ENCODE peak calls at places on chromosomes 13 and 19, in eight cellular contexts. G is A549, A is PC-3, L is neural progenitor cell, E is lung, P is right lobe of liver, D is cardiac muscle cell, X is esophagus squamous epithelium. F is an unnamed sample.

GRCh38 chr13:94210826-94211225 is 268.7 kb downstream of the DCT start:
- DNase-seq in A (no peak), E (no peak), X (no peak), L (no peak), D (peak; percentile 60), P (no peak), G (no peak), F (no peak)

GRCh38 chr19:38143847-38144246 is 80.2 kb downstream of the DPF1 start:
- DNase-seq in E (no peak), A (no peak), X (no peak), L (no peak), G (no peak), P (no peak), D (no peak), F (no peak)

GRCh38 chr19:3162418-3163229 is 15.9 kb upstream of the S1PR4 start:
- DNase-seq in L (no peak), D (peak; percentile 22), A (peak; percentile 14), P (no peak), G (peak; percentile 53), X (no peak), E (no peak), F (no peak)

GRCh38 chr13:50645092-50645491 is 198.4 kb downstream of the DLEU7 start:
- DNase-seq in E (no peak), L (no peak), D (peak; percentile 25), P (no peak), G (no peak), A (peak; percentile 47), X (no peak), F (no peak)

GRCh38 chr13:113968463-113969310 is 5.2 kb downstream of the C13orf46 start:
- DNase-seq in E (no peak), A (no peak), D (no peak), G (no peak), X (no peak), L (no peak), P (peak; percentile 41), F (no peak)

GRCh38 chr13:31947105-31947504 is 84.5 kb upstream of the FRY start:
- DNase-seq in E (no peak), D (no peak), P (no peak), X (no peak), L (peak; percentile 16), A (no peak), G (no peak), F (no peak)

GRCh38 chr13:72230131-72230530 is 363.1 kb upstream of the DACH1 start:
- DNase-seq in E (no peak), L (no peak), A (no peak), G (no peak), P (no peak), D (no peak), X (no peak), F (no peak)

GRCh38 chr19:55383789-55384575 is at the start of gene TMEM238:
- DNase-seq in E (peak; percentile 56), L (peak; percentile 88), P (peak; percentile 85), D (peak; percentile 75), X (no peak), A (peak; percentile 71), G (peak; percentile 72), F (no peak)

GRCh38 chr13:89294115-89294867 is 1623.1 kb downstream of the SLITRK5 start:
- DNase-seq in D (no peak), X (no peak), P (no peak), E (no peak), A (no peak), L (no peak), G (no peak), F (no peak)

GRCh38 chr13:27182844-27183497 is 11.4 kb upstream of the USP12 start:
- DNase-seq in G (peak; percentile 46), A (peak; percentile 94), L (no peak), P (peak; percentile 89), X (no peak), D (peak; percentile 79), E (peak; percentile 54), F (no peak)

DNA sequence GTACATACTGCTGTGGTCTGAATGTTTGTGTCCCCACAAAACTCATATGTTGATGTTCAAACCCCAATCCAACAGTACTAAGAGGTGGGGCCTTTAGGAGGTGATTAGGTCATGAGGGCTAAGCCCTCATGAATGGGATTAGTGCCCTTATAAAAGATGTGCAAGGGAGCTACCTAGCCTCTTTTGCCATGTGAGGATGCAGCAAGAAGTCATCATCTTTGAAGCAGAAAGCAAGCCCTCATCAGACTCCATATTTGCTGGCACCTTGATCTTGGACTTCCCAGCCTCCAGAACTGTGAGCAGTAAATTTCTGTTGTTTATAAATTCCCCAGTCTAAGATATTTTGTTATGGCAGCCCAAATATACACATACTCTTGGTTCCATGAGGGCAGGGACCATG is 33.9 kb downstream of the PEG3 start:
- DNase-seq in X (no peak), P (no peak), D (no peak), G (no peak), E (no peak), A (no peak), L (no peak), F (no peak)
- H3K9me3 ChIP-seq in X (no peaks in the 10 kb centered on the region), P (no peaks in the 10 kb centered on the region), D (peaks cover 3% of the 10 kb centered on the region), G (peaks cover 73% of the 10 kb centered on the region), E (peaks cover 4% of the 10 kb centered on the region), A (peaks cover 66% of the 10 kb centered on the region), L (peaks cover 38% of the 10 kb centered on the region), F (no peaks in the 10 kb centered on the region)

GRCh38 chr19:37082307-37082706 is 4.1 kb downstream of the ZNF420 start:
- DNase-seq in D (no peak), G (no peak), E (no peak), X (no peak), L (no peak), A (no peak), P (no peak), F (no peak)
- H3K9me3 ChIP-seq in D (no peaks in the 10 kb centered on the region), G (peaks cover 90% of the 10 kb centered on the region), E (peaks cover 4% of the 10 kb centered on the region), X (no peaks in the 10 kb centered on the region), L (peaks cover 29% of the 10 kb centered on the region), A (peaks cover 11% of the 10 kb centered on the region), P (no peaks in the 10 kb centered on the region), F (peaks cover 18% of the 10 kb centered on the region)

GRCh38 chr19:35161434-35161743 is 6.9 kb downstream of the FXYD5 start:
- DNase-seq in X (no peak), L (no peak), D (no peak), A (no peak), E (no peak), P (no peak), G (no peak), F (no peak)
- H3K9me3 ChIP-seq in X (peaks cover 4% of the 10 kb centered on the region), L (no peaks in the 10 kb centered on the region), D (no peaks in the 10 kb centered on the region), A (peaks cover 5% of the 10 kb centered on the region), E (peaks cover 4% of the 10 kb centered on the region), P (no peaks in the 10 kb centered on the region), G (peaks cover 45% of the 10 kb centered on the region), F (no peaks in the 10 kb centered on the region)

GRCh38 chr13:66128201-66128600 is 1101.9 kb downstream of the PCDH9 start:
- DNase-seq in D (no peak), X (no peak), P (no peak), G (no peak), A (no peak), E (no peak), L (no peak), F (no peak)
- H3K9me3 ChIP-seq in D (no peaks in the 10 kb centered on the region), X (no peaks in the 10 kb centered on the region), P (no peaks in the 10 kb centered on the region), G (no peaks in the 10 kb centered on the region), A (no peaks in the 10 kb centered on the region), E (no peaks in the 10 kb centered on the region), L (no peaks in the 10 kb centered on the region), F (no peaks in the 10 kb centered on the region)

DNA sequence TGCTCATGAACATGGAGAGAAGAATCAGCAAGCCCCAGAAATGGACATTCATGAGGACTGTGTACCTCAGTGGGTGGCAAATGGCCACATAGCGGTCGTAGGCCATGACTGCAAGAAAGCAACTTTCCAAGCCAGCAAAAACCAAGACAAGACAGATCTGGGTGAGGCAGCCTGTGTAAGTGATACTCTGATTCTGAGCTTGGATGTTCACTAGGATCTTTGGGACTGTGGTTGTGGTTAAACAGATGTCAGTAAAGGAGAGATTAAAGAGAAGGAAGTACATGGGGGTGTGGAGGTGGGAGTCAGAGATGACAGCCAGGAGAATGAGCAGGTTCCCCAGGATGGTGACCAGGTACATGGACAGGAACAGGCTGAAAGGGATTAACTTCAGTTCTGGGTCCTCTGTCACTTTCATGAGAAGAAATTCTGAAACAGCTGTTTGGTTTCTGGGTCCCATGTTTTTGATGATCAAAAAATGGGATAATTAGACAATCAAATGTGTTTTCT is at the start of gene OR7G1:
- DNase-seq in G (no peak), A (no peak), L (no peak), D (no peak), E (no peak), P (no peak), X (no peak), F (no peak)
- H3K9me3 ChIP-seq in G (no peaks in the 10 kb centered on the region), A (peaks cover 3% of the 10 kb centered on the region), L (no peaks in the 10 kb centered on the region), D (no peaks in the 10 kb centered on the region), E (no peaks in the 10 kb centered on the region), P (no peaks in the 10 kb centered on the region), X (no peaks in the 10 kb centered on the region), F (no peaks in the 10 kb centered on the region)